ENCODE peak calls at places on chromosomes 2 and 18, in eight cellular contexts. Y is SK-N-SH, G is right cardiac atrium, B is GM23338, V is upper lobe of right lung, O is thoracic aorta, U is endodermal cell, J is MM.1S. M is an unnamed sample.

GRCh38 chr2:62306751-62307468 is 111.0 kb downstream of the B3GNT2 start:
- DNase-seq in Y (no peak), G (no peak), B (no peak), V (no peak), O (no peak), U (peak), J (peak), M (no peak)

GRCh38 chr18:39845086-39845485 is 2109.9 kb upstream of the PIK3C3 start:
- DNase-seq in Y (no peak), G (no peak), B (no peak), V (no peak), O (no peak), U (no peak), J (no peak), M (no peak)

GRCh38 chr18:8930990-8931648 is 171.4 kb upstream of the NDUFV2 start:
- DNase-seq in Y (no peak), G (no peak), B (peak), V (no peak), O (no peak), U (no peak), J (no peak), M (no peak)

GRCh38 chr18:34658101-34658500 is 52.0 kb upstream of the DTNA start:
- DNase-seq in Y (no peak), G (no peak), B (no peak), V (no peak), O (no peak), U (no peak), J (no peak), M (no peak)

GRCh38 chr2:212109217-212109616 is 429.4 kb downstream of the ERBB4 start:
- DNase-seq in Y (no peak), G (no peak), B (no peak), V (no peak), O (no peak), U (no peak), J (no peak), M (no peak)

GRCh38 chr2:9057939-9058761 is 54.7 kb upstream of the MBOAT2 start:
- DNase-seq in Y (no peak), G (no peak), B (no peak), V (no peak), O (no peak), U (no peak), J (no peak), M (no peak)

GRCh38 chr18:23498877-23499570 is 4.3 kb upstream of the RMC1 start:
- DNase-seq in Y (peak), G (peak), B (peak), V (peak), O (no peak), U (peak), J (peak), M (no peak)

GRCh38 chr18:44685296-44685695 is 4.6 kb downstream of the SETBP1 start:
- DNase-seq in Y (no peak), G (no peak), B (no peak), V (no peak), O (no peak), U (no peak), J (no peak), M (no peak)

GRCh38 chr18:54192900-54193299 is 31.6 kb downstream of the MBD2 start:
- DNase-seq in Y (no peak), G (no peak), B (no peak), V (no peak), O (no peak), U (no peak), J (no peak), M (no peak)

GRCh38 chr2:205702576-205702975 is 20.3 kb downstream of the NRP2 start:
- DNase-seq in Y (no peak), G (no peak), B (no peak), V (no peak), O (no peak), U (peak), J (no peak), M (no peak)

GRCh38 chr2:70994445-70995226 is at the start of gene TEX261:
- DNase-seq in Y (peak), G (peak), B (peak), V (peak), O (peak), U (peak), J (peak), M (peak)

GRCh38 chr2:215579809-215580208 is 143.9 kb upstream of the FN1 start:
- DNase-seq in Y (no peak), G (no peak), B (no peak), V (no peak), O (no peak), U (no peak), J (no peak), M (no peak)

GRCh38 chr2:33486544-33486943 is 10.1 kb downstream of the RASGRP3 start:
- DNase-seq in Y (no peak), G (no peak), B (no peak), V (no peak), O (no peak), U (no peak), J (no peak), M (no peak)

DNA sequence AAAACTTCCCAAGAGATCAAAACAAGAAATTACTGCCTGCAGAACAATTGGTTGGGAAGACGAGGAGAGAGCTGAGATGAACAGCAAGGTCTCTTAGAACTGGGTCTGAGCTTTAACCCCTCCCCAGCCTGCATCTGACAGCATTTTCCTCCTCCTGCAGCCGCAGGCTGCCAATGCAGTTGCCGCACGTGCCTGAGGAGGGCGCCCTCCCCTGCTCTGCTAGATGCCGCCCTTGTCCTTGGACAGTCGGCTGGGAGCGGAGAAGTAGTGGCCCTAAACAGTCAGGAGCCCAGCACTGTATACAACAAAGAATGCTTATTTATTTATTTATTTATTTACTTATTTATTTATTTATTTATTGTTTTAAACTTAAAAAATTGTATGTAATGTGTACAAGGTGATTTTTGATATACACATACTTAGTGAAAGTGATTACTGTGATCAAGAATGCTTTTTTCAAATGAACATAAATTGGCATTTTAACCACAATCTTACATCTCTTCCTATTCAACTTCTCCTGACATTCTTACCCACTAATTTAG is 776.4 kb downstream of the TSN start:
- DNase-seq in Y (peak), G (peak), B (peak), V (peak), O (no peak), U (peak), J (no peak), M (no peak)
- H3K4me3 ChIP-seq in Y (no peak), G (no peak), B (no peak), V (no peak), O (no peak), U (no peak), J (no peak), M (no peak)

GRCh38 chr2:6864251-6864758 is 1.4 kb downstream of the CMPK2 start:
- DNase-seq in Y (no peak), G (no peak), B (no peak), V (no peak), O (no peak), U (no peak), J (no peak), M (no peak)

GRCh38 chr2:6866239-6866745 is 585 bp upstream of the CMPK2 start:
- DNase-seq in Y (peak), G (no peak), B (peak), V (no peak), O (no peak), U (peak), J (peak), M (peak)

GRCh38 chr2:6865346-6866238 is at the start of gene CMPK2:
- DNase-seq in Y (peak), G (peak), B (peak), V (peak), O (no peak), U (peak), J (peak), M (peak)

GRCh38 chr2:6863792-6864191 is 1.9 kb downstream of the CMPK2 start:
- DNase-seq in Y (peak), G (peak), B (no peak), V (no peak), O (no peak), U (no peak), J (no peak), M (no peak)

DNA sequence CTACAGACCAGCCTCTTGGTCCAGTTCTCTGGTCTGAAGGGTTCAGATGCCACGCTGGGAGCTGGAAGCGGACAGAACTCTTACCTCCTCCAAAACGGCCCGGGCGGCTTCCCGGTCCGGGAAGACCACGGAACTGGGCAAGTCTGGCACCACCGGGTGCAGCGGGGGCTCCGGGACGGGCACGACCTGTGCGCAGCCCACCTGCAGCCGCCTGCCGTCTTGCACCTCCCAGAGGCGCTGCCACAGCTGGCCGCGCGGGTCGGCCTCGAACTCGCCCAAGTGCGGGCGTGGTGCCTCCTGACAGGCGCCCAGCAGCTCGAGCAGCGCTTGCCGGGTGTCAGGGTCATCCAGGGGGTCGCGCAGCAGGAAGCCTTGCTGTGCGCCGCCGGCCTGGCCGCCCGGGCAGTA is 765 bp downstream of the CMPK2 start:
- DNase-seq in Y (no peak), G (peak), B (peak), V (peak), O (no peak), U (peak), J (no peak), M (peak)
- H3K27ac ChIP-seq in Y (no peak), G (peak), B (no peak), V (peak), O (peak), U (no peak), J (no peak), M (peak)

DNA sequence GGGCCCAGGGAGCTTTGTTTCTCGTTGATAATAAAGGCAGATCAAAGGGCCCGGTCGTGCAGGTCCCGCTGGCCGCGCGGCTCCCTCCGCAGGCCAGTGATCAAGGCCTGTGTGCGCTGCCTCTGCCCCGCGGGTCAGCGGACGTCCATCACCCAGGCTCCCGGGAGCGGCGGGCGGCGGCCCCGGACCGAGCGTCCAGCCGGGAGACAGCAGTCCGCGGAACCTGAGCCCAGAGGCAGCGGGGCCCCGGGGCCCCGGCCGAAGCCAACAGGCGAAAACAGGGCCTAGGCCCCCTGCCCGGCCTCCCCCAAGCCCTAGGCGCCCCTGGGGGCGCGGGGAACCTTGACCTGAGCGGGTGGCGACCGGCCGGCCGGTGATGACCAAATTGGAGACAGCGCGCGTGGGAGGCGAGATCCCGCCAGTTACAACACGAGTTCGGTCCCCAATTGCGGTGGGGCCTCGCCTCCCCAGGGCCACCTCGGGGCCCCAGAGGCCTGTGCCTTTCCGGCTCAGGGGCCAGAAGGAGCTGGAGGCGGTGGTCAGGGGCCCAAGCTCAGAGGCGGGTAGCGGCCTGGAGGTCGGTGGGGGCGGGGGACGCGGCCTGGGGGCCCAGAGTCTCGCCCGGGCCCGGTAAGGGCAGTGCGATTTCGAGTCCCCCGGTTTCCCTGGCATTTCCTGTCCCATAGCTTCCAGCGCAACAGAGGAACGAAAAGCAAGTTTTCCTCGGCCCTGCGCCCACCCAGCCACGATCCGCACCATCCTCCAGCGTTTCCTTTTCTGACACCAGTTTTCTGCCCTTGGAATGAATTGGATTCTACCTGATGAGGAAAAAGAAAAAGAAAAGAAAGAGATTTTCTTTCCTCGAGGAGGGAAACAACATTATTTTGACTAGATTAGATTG is 5.9 kb downstream of the SP9 start:
- DNase-seq in Y (peak), G (no peak), B (peak), V (no peak), O (no peak), U (peak), J (no peak), M (no peak)
- H3K4me3 ChIP-seq in Y (peak), G (no peak), B (peak), V (no peak), O (peak), U (peak), J (no peak), M (no peak)

GRCh38 chr2:134413430-134413829 is 159.6 kb downstream of the MGAT5 start:
- DNase-seq in Y (no peak), G (no peak), B (no peak), V (no peak), O (no peak), U (no peak), J (no peak), M (no peak)

GRCh38 chr2:134411828-134412638 is 158.2 kb downstream of the MGAT5 start:
- DNase-seq in Y (peak), G (peak), B (peak), V (no peak), O (no peak), U (peak), J (peak), M (peak)

GRCh38 chr2:134411279-134411827 is 157.5 kb downstream of the MGAT5 start:
- DNase-seq in Y (peak), G (no peak), B (no peak), V (no peak), O (no peak), U (no peak), J (no peak), M (no peak)

GRCh38 chr2:134413912-134414311 is 160.0 kb downstream of the MGAT5 start:
- DNase-seq in Y (no peak), G (no peak), B (no peak), V (no peak), O (no peak), U (no peak), J (no peak), M (no peak)

DNA sequence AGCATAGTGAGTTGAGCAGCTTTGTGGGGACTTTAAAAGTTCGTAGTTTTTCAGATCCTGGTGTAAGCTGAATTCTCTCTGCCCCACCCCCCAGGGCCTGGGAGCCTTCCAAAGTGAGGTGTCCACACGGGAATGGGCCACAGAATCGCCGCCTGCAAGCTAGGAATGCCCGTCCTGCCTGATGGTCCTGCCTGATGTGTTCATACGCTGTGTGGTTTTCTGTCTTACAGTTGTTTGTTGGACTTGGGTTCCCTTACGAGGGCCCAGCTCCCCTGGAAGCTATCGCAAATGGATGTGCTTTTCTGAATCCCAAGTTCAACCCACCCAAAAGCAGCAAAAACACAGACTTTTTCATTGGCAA is 158.7 kb downstream of the MGAT5 start:
- DNase-seq in Y (no peak), G (no peak), B (no peak), V (no peak), O (no peak), U (no peak), J (no peak), M (peak)
- H3K27ac ChIP-seq in Y (no peak), G (no peak), B (no peak), V (no peak), O (no peak), U (no peak), J (peak), M (peak)

GRCh38 chr2:45205985-45206384 is 196.7 kb upstream of the SIX2 start:
- DNase-seq in Y (no peak), G (no peak), B (no peak), V (no peak), O (no peak), U (no peak), J (no peak), M (no peak)

GRCh38 chr2:45207105-45207504 is 197.9 kb upstream of the SIX2 start:
- DNase-seq in Y (no peak), G (no peak), B (no peak), V (no peak), O (no peak), U (no peak), J (no peak), M (no peak)

GRCh38 chr2:45203400-45203799 is 194.1 kb upstream of the SIX2 start:
- DNase-seq in Y (no peak), G (no peak), B (no peak), V (no peak), O (no peak), U (no peak), J (no peak), M (no peak)

GRCh38 chr2:45210466-45211195 is 201.4 kb upstream of the SIX2 start:
- DNase-seq in Y (no peak), G (no peak), B (no peak), V (no peak), O (no peak), U (no peak), J (no peak), M (no peak)

DNA sequence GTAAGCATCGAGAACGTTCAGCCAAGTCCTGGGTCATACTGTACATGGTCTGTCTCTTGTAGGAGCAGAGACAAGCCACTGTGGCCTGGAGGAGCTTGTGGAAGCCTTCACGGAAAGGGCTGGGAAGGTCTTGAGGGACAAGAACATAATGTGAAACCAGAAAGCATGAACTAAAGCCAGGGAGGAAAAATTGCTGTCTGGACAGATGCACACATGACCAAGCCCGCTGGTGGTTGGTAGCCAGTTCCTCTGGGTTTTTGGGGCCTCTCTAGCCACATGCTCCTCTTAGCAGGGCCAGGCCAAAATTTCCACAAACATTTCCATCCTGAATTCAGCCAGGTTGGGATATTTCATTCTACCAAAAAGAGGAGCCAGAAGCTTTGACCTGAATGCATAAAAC is 196.2 kb upstream of the SIX2 start:
- DNase-seq in Y (no peak), G (no peak), B (no peak), V (no peak), O (no peak), U (no peak), J (no peak), M (no peak)
- H3K4me3 ChIP-seq in Y (no peak), G (no peak), B (no peak), V (no peak), O (no peak), U (no peak), J (no peak), M (no peak)